ENCODE peak calls at places on chromosomes 11 and 22, in five cellular contexts. One of them, this sample, is unnamed.

GRCh38 chr22:48099251-48099650 is 1336.8 kb downstream of the TBC1D22A start:
- DNase-seq in cardiac fibroblast: no peak
- DNase-seq in mucosa of gallbladder: no peak
- DNase-seq in epithelial cell of esophagus: no peak
- DNase-seq in Panc1: no peak
- DNase-seq in this sample: no peak

GRCh38 chr22:45104313-45104712 is 59.4 kb upstream of the NUP50 start:
- DNase-seq in mucosa of gallbladder: no peak
- DNase-seq in Panc1: no peak
- DNase-seq in cardiac fibroblast: no peak
- DNase-seq in epithelial cell of esophagus: no peak
- DNase-seq in this sample: no peak

GRCh38 chr11:16577490-16577889 is 161.0 kb upstream of the C11orf58 start:
- DNase-seq in epithelial cell of esophagus: no peak
- DNase-seq in mucosa of gallbladder: no peak
- DNase-seq in Panc1: no peak
- DNase-seq in cardiac fibroblast: no peak
- DNase-seq in this sample: no peak

GRCh38 chr11:76793834-76794291 is 10.7 kb downstream of the TSKU start:
- DNase-seq in epithelial cell of esophagus: no peak
- DNase-seq in cardiac fibroblast: no peak
- DNase-seq in mucosa of gallbladder: no peak
- DNase-seq in Panc1: no peak
- DNase-seq in this sample: no peak

GRCh38 chr11:44904261-44905080 is 46.2 kb downstream of the TP53I11 start:
- DNase-seq in epithelial cell of esophagus: no peak
- DNase-seq in Panc1: no peak
- DNase-seq in cardiac fibroblast: no peak
- DNase-seq in mucosa of gallbladder: no peak
- DNase-seq in this sample: no peak

GRCh38 chr22:43396934-43397457 is 14.8 kb upstream of the MPPED1 start:
- DNase-seq in cardiac fibroblast: no peak
- DNase-seq in epithelial cell of esophagus: no peak
- DNase-seq in Panc1: no peak
- DNase-seq in mucosa of gallbladder: no peak
- DNase-seq in this sample: no peak

GRCh38 chr11:133835258-133836075 is 9.8 kb downstream of the SPATA19 start:
- DNase-seq in Panc1: peak
- DNase-seq in epithelial cell of esophagus: peak
- DNase-seq in mucosa of gallbladder: no peak
- DNase-seq in cardiac fibroblast: peak
- DNase-seq in this sample: no peak

GRCh38 chr11:117621226-117621625 is 175.8 kb downstream of the DSCAML1 start:
- DNase-seq in epithelial cell of esophagus: peak
- DNase-seq in Panc1: no peak
- DNase-seq in cardiac fibroblast: peak
- DNase-seq in mucosa of gallbladder: no peak
- DNase-seq in this sample: no peak

This sample was measured in AG04449.